ENCODE peak calls at places on chromosome 1, in eight cellular contexts. V is neural progenitor cell, D is OCI-LY7, P is fibroblast of lung, U is sigmoid colon, B is astrocyte, S is kidney, M is heart left ventricle. X is an unnamed sample.
A peak's percentile ranks its signal among the peaks of the same experiment; 100 is the strongest.

GRCh38 chr1:71086331-71086730 is 5.5 kb upstream of the ZRANB2 start:
- DNase-seq in V (no peak), D (no peak), P (peak; percentile 81), U (no peak), B (peak; percentile 77), S (no peak), M (no peak), X (no peak)

GRCh38 chr1:10540277-10541005 is 65.7 kb downstream of the PEX14 start:
- DNase-seq in V (no peak), D (no peak), P (peak; percentile 79), U (peak; percentile 73), B (peak; percentile 76), S (no peak), M (no peak), X (no peak)

GRCh38 chr1:6302568-6302967 is 41.7 kb upstream of the GPR153 start:
- DNase-seq in V (no peak), D (no peak), P (no peak), U (no peak), B (no peak), S (no peak), M (no peak), X (no peak)

GRCh38 chr1:174626031-174627020 is 178.6 kb downstream of the GPR52 start:
- DNase-seq in V (peak; percentile 7), D (no peak), P (peak; percentile 89), U (no peak), B (peak; percentile 88), S (no peak), M (no peak), X (no peak)

GRCh38 chr1:217026506-217026905 is 303.3 kb upstream of the ESRRG start:
- DNase-seq in V (no peak), D (no peak), P (peak; percentile 45), U (no peak), B (peak; percentile 19), S (no peak), M (no peak), X (no peak)

GRCh38 chr1:17128361-17128760 is 9.1 kb upstream of the PADI2 start:
- DNase-seq in V (no peak), D (peak; percentile 22), P (peak; percentile 99), U (no peak), B (peak; percentile 99), S (no peak), M (no peak), X (no peak)

GRCh38 chr1:225767591-225768540 is 9.8 kb upstream of the SRP9 start:
- DNase-seq in V (no peak), D (peak; percentile 64), P (peak; percentile 81), U (peak; percentile 76), B (peak; percentile 68), S (peak; percentile 93), M (peak; percentile 88), X (no peak)

GRCh38 chr1:235302143-235302542 is 25.8 kb downstream of the ARID4B start:
- DNase-seq in V (no peak), D (no peak), P (no peak), U (no peak), B (no peak), S (no peak), M (no peak), X (no peak)

GRCh38 chr1:198523183-198523942 is 17.1 kb downstream of the ATP6V1G3 start:
- DNase-seq in V (no peak), D (peak; percentile 57), P (no peak), U (no peak), B (no peak), S (no peak), M (no peak), X (no peak)

GRCh38 chr1:114979278-114979891 is 50.2 kb upstream of the TSHB start:
- DNase-seq in V (peak; percentile 70), D (peak; percentile 64), P (peak; percentile 35), U (peak; percentile 75), B (peak; percentile 25), S (no peak), M (no peak), X (peak; percentile 65)

GRCh38 chr1:155968670-155969069 is 9.7 kb downstream of the ARHGEF2 start:
- DNase-seq in V (no peak), D (no peak), P (peak; percentile 41), U (no peak), B (no peak), S (no peak), M (no peak), X (peak; percentile 96)

GRCh38 chr1:148355976-148356375 is 127.1 kb downstream of the PPIAL4G start:
- DNase-seq in V (no peak), D (no peak), P (no peak), U (no peak), B (no peak), S (no peak), M (no peak), X (no peak)

GRCh38 chr1:195026792-195027191 is 1581.4 kb downstream of the KCNT2 start:
- DNase-seq in V (no peak), D (no peak), P (no peak), U (no peak), B (no peak), S (no peak), M (no peak), X (no peak)

GRCh38 chr1:3278416-3279181 is 175.9 kb upstream of the ARHGEF16 start:
- DNase-seq in V (no peak), D (no peak), P (no peak), U (no peak), B (no peak), S (no peak), M (no peak), X (no peak)

GRCh38 chr1:90989990-90990389 is 31.8 kb downstream of the ZNF644 start:
- DNase-seq in V (no peak), D (peak; percentile 7), P (no peak), U (no peak), B (no peak), S (no peak), M (no peak), X (no peak)

GRCh38 chr1:168032048-168032447 is 95.2 kb upstream of the MPC2 start:
- DNase-seq in V (no peak), D (no peak), P (no peak), U (no peak), B (no peak), S (no peak), M (no peak), X (no peak)

GRCh38 chr1:193417420-193417819 is 231.0 kb upstream of the B3GALT2 start:
- DNase-seq in V (no peak), D (no peak), P (peak; percentile 37), U (no peak), B (peak; percentile 25), S (no peak), M (no peak), X (no peak)

GRCh38 chr1:103107696-103108524 is at the start of gene COL11A1:
- DNase-seq in V (peak; percentile 38), D (no peak), P (peak; percentile 23), U (no peak), B (no peak), S (no peak), M (no peak), X (no peak)

GRCh38 chr1:23577056-23577985 is 18.0 kb upstream of the ID3 start:
- DNase-seq in V (no peak), D (peak; percentile 92), P (peak; percentile 97), U (peak; percentile 76), B (peak; percentile 97), S (no peak), M (no peak), X (no peak)

DNA sequence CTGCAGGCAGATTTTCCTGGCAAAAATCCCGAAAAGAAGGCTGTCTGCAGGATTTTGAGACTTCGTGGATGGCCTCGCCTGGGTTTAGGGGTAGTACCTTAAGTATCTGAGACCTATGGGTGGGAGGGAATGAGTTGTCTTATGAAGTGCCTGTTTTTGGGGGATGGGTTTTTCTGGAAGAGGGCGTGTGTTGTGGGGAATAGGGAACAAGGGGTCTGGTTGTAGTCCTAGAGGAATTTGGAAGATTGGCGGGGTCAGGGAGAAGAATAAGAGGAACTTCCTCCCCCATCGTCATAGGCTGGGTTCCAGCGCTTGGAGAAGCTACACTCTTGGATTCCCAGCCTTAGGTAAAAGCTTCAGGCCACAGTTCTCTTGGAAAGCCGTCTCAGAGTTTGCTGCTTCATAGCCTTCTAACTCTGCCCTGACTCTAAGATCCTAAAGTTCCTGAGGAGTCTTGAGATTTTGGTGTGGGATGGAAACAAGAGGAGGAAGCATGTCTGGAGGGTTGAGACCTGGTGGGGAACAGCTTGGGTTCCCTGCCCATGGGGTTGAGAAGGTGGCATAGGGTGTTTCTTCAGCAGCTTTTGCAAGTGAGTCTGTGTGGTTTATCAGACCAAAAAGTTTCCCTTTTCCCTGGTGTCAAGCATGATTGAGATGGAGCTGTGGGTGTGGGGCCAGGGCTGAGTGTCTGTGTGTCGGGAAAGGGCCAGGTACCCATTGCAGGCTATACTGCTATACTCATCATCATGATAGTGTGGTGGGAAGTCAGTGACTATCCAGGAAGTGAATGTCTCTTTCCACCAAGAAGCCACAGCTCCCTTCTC is 1.8 kb downstream of the VANGL2 start:
- DNase-seq in V (no peak), D (no peak), P (no peak), U (no peak), B (no peak), S (no peak), M (no peak), X (no peak)
- H3K4me3 ChIP-seq in V (peak overlapping the region; percentile 100), D (peak overlapping the region; percentile 70), P (no peak overlapping the region), U (no peak overlapping the region), B (peak overlapping the region; percentile 69), S (no peak overlapping the region), M (no peak overlapping the region), X (no peak overlapping the region)

GRCh38 chr1:151841141-151841540 is 1.5 kb upstream of the C2CD4D start:
- DNase-seq in V (no peak), D (no peak), P (peak; percentile 85), U (no peak), B (peak; percentile 83), S (no peak), M (no peak), X (no peak)
- H3K27ac ChIP-seq in V (no peak overlapping the region), D (no peak overlapping the region), P (no peak overlapping the region), U (no peak overlapping the region), B (no peak overlapping the region), S (no peak overlapping the region), M (no peak overlapping the region), X (no peak overlapping the region)

GRCh38 chr1:245416771-245417170 is 262.0 kb downstream of the KIF26B start:
- DNase-seq in V (no peak), D (no peak), P (no peak), U (no peak), B (no peak), S (no peak), M (no peak), X (no peak)
- TF ChIP-seq CTCF in V (no peak), D (no peak), P (no peak), U (no peak), B (no peak), S (no peak), M (no peak), X (no peak)

GRCh38 chr1:220702733-220703704 is 12.9 kb downstream of the C1orf115 start:
- DNase-seq in V (no peak), D (no peak), P (no peak), U (no peak), B (no peak), S (no peak), M (no peak), X (peak; percentile 79)
- H3K4me3 ChIP-seq in V (no peak overlapping the region), D (no peak overlapping the region), P (no peak overlapping the region), U (no peak overlapping the region), B (no peak overlapping the region), S (no peak overlapping the region), M (no peak overlapping the region), X (no peak overlapping the region)

GRCh38 chr1:78279051-78279450 is 211.7 kb upstream of the PTGFR start:
- DNase-seq in V (no peak), D (no peak), P (peak; percentile 98), U (no peak), B (peak; percentile 99), S (no peak), M (no peak), X (no peak)
- H3K27ac ChIP-seq in V (no peak overlapping the region), D (no peak overlapping the region), P (peak overlapping the region; percentile 46), U (no peak overlapping the region), B (peak overlapping the region; percentile 77), S (no peak overlapping the region), M (no peak overlapping the region), X (no peak overlapping the region)